ENCODE peak calls at places on chromosome 17, in four cellular contexts. X, F, M and Y are unnamed samples.

GRCh38 chr17:68390888-68391545 is 66.3 kb downstream of the WIPI1 start:
- DNase-seq in X (no peak), F (no peak), M (peak), Y (no peak)

GRCh38 chr17:45818041-45818440 is 26.6 kb upstream of the SPPL2C start:
- DNase-seq in X (no peak), F (no peak), M (no peak), Y (no peak)

GRCh38 chr17:1597861-1598342 is 30.7 kb downstream of the SLC43A2 start:
- DNase-seq in X (no peak), F (no peak), M (no peak), Y (peak)

GRCh38 chr17:10265100-10265810 is 66.8 kb upstream of the GAS7 start:
- DNase-seq in X (no peak), F (no peak), M (no peak), Y (no peak)

GRCh38 chr17:2994441-2994840 is 69.0 kb downstream of the OR1D5 start:
- DNase-seq in X (no peak), F (no peak), M (no peak), Y (no peak)

GRCh38 chr17:21678451-21679081 is 13.8 kb upstream of the KCNJ18 start:
- DNase-seq in X (peak), F (no peak), M (no peak), Y (no peak)

GRCh38 chr17:58335061-58335731 is 6.6 kb upstream of the TSPOAP1 start:
- DNase-seq in X (peak), F (no peak), M (no peak), Y (no peak)

GRCh38 chr17:2718150-2718938 is 6.8 kb upstream of the CLUH start:
- DNase-seq in X (peak), F (no peak), M (no peak), Y (peak)

GRCh38 chr17:283911-284675 is 68.5 kb downstream of the RPH3AL start:
- DNase-seq in X (no peak), F (no peak), M (peak), Y (no peak)

GRCh38 chr17:16327018-16327417 is 26.3 kb downstream of the CENPV start:
- DNase-seq in X (no peak), F (no peak), M (no peak), Y (no peak)

GRCh38 chr17:4845128-4845527 is 12.0 kb downstream of the MINK1 start:
- DNase-seq in X (no peak), F (no peak), M (no peak), Y (no peak)

GRCh38 chr17:19260958-19261357 is 23.8 kb downstream of the EPN2 start:
- DNase-seq in X (no peak), F (no peak), M (no peak), Y (no peak)

GRCh38 chr17:4721203-4722135 is 9.8 kb upstream of the MED11 start:
- DNase-seq in X (peak), F (peak), M (no peak), Y (peak)

GRCh38 chr17:44170499-44171201 is at the start of gene ASB16:
- DNase-seq in X (no peak), F (no peak), M (no peak), Y (no peak)
- TF ChIP-seq PHF8 in X (no peak), F (no peak), M (no peak), Y (peak)

GRCh38 chr17:43416998-43417891 is 18.5 kb downstream of the ARL4D start:
- DNase-seq in X (no peak), F (no peak), M (no peak), Y (no peak)
- TF ChIP-seq PHF8 in X (no peak), F (no peak), M (no peak), Y (no peak)

GRCh38 chr17:31400481-31400950 is 9.0 kb downstream of the RAB11FIP4 start:
- DNase-seq in X (no peak), F (no peak), M (no peak), Y (no peak)
- TF ChIP-seq PHF8 in X (no peak), F (no peak), M (no peak), Y (no peak)

DNA sequence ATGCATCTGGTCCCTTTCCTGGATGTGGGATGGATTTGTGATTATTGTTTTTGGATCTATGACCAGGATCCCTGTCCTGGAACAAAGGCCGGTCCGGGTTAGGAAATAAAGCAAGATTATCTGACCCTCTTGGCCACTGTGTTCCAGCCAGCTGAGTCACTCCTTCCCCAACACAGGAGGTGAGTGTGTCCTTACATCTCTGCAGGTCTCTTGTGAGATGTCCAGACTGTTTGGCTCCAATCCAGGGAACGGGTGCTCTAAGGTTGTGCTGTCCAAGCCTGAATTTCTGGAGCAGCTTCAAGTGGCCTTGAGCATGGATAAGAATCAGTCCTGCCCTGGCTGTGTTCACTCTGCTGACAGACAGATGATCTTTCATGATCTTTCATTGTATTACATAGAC is 136.5 kb upstream of the CCL2 start:
- DNase-seq in X (no peak), F (no peak), M (peak), Y (no peak)
- TF ChIP-seq PHF8 in X (no peak), F (no peak), M (no peak), Y (no peak)

DNA sequence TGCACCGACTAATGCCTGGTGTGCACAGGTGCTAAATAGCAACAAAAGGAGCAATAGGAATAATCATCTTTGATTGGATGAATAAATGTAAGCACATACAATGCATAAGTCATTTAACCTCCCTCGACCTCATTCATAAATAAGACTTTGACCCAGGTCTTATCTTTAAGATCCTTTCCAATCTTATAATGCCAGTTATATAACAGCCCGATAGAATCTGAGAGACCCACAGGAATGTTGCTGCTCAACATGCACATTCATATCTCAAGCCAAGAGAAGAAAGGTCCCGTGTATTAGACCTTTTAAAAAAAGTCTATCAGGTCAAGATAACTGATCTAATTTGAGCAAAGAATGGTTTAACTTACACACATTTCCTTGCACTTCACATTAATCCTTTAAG is 146.8 kb upstream of the SOX9 start:
- DNase-seq in X (no peak), F (no peak), M (no peak), Y (no peak)
- TF ChIP-seq PHF8 in X (no peak), F (no peak), M (no peak), Y (no peak)

DNA sequence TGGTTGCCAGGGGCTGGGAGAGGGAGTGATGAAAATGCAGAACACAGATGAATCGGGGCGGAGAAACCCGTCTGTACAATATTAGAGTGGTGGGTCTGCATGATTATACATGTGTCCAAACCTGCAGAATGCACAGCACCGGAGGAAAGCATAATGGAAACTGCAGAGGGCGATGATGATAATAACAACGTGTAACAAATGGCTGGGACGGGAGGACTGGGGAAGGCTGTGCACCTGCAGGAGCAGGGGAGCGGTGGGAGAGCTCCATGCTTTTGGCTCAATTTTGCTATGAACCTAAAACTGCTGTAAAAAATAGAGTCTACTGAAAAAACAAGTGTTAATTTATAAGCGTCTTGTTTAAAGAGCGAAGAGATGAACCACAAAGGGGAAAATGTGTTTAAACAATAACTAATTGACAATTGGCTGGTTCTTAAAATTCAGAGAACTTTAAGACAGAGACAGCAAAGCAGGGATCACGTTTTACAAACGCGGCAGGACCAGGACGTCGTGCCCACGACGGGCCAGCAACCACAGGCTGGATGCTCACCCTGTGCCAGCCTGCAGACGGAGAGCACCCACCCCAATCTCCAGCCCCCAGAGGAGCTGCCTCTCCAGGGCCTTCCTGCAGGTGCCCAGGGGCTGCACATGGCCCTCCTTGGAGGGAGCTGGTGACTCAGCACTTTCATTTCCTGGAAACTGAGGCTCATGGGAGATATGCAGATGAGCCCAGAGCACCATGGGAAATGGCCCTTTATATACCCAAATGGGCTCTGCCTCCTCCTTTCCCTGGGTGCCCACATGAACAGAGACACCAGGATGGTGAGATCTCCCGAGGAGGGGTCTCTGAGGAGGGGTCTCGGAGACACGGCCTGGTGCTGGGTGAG is at the start of gene TEX19:
- DNase-seq in X (peak), F (peak), M (no peak), Y (no peak)
- TF ChIP-seq PHF8 in X (no peak), F (no peak), M (no peak), Y (no peak)

DNA sequence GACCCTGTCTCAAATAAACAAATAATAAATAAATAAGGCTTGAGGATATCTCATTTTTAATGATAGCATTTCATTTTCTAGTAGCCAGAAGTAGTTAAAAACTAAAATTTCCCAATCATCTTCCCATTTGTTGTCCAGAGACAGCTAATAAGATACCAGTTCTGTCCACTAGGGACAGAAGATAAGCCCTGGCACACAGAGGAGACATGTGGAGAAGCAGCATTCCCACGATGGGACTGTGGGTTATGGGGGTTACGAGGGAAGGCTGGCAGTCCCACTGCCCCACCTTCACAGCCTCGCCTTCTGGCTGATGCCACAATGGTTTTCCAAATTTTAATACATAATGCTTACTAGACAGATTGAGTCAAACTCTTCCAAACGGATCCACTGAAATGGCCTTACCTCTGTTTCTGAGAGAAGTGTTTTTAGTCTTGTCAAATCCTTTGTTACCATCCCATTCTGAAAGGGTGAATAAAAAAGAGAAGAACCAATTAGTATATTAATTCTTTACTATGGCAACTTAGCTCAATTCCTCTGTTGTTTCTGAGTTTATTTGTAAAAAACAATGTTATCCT is 44.2 kb downstream of the HELZ start:
- DNase-seq in X (peak), F (peak), M (no peak), Y (peak)
- TF ChIP-seq PHF8 in X (no peak), F (no peak), M (no peak), Y (no peak)